ENCODE peak calls at places on chromosomes 5 and 9, in ten cellular contexts. O is NCI-H1436 treated with DMSO at 0.1 percent for 48 hours; S is GM12865; F is ACHN; G is AG09309; X is AG10803; E is stimulated activated CD8-positive, alpha-beta memory T cell treated with anti-CD3 and anti-CD28 coated beads, Interleukin-7, amount 100 ng/mL, for 48 hours; U is nephron progenitor cell; Z is T-helper 1 cell; T is fibroblast of the aortic adventitia. C is an unnamed sample.

GRCh38 chr5:67181648-67182218 is 14.9 kb downstream of the CD180 start:
- DNase-seq in U (no peak), F (no peak), X (no peak), E (no peak), O (no peak), G (no peak), T (no peak), S (no peak), Z (no peak), C (no peak)

GRCh38 chr9:89036862-89037261 is 45.6 kb downstream of the S1PR3 start:
- DNase-seq in T (no peak), U (no peak), G (no peak), Z (no peak), S (no peak), O (no peak), F (no peak), X (no peak), E (no peak), C (no peak)

GRCh38 chr5:173451031-173451430 is 122.8 kb upstream of the STC2 start:
- DNase-seq in O (no peak), T (no peak), S (peak), U (peak), Z (no peak), X (no peak), G (no peak), E (no peak), F (peak), C (no peak)

GRCh38 chr9:97907051-97907450 is 15.2 kb downstream of the TRMO start:
- DNase-seq in G (no peak), E (no peak), T (no peak), F (no peak), X (no peak), O (no peak), S (no peak), Z (peak), U (no peak), C (no peak)

GRCh38 chr5:113869611-113870010 is 356.1 kb downstream of the YTHDC2 start:
- DNase-seq in F (no peak), E (no peak), G (no peak), Z (no peak), T (no peak), O (no peak), S (no peak), U (no peak), X (no peak), C (no peak)

GRCh38 chr9:124420991-124421543 is 5.8 kb upstream of the PSMB7 start:
- DNase-seq in G (no peak), O (peak), Z (no peak), E (no peak), X (no peak), S (peak), F (no peak), T (no peak), U (no peak), C (peak)

GRCh38 chr9:8570776-8571175 is 771.2 kb upstream of the DMAC1 start:
- DNase-seq in G (no peak), T (no peak), F (no peak), O (no peak), E (no peak), U (no peak), S (no peak), X (no peak), Z (no peak), C (no peak)

GRCh38 chr5:169426674-169427250 is 125.8 kb upstream of the SLIT3 start:
- DNase-seq in E (no peak), S (peak), T (no peak), Z (no peak), X (no peak), U (no peak), F (no peak), O (no peak), G (no peak), C (no peak)

GRCh38 chr5:132782101-132782500 is 5.1 kb upstream of the SEPTIN8 start:
- DNase-seq in U (no peak), S (no peak), E (no peak), Z (no peak), G (no peak), F (peak), X (peak), T (peak), O (no peak), C (no peak)

GRCh38 chr5:1975898-1976765 is 93.4 kb upstream of the IRX4 start:
- DNase-seq in T (peak), O (no peak), U (no peak), F (peak), S (peak), G (no peak), X (no peak), Z (no peak), E (no peak), C (no peak)

C was measured in occipital lobe.